ENCODE peak calls at places on chromosomes 3 and 15, in seven cellular contexts. D is progenitor cell of endocrine pancreas, P is GM23338, E is Calu3, A is WTC11, M is sigmoid colon, Z is brain microvascular endothelial cell. H is an unnamed sample.

GRCh38 chr15:59189224-59189623 is 17.4 kb upstream of the LDHAL6B start:
- DNase-seq in Z (no peak), A (no peak), E (no peak), M (no peak), P (no peak), D (no peak), H (no peak)

GRCh38 chr3:16455001-16455400 is 58.5 kb downstream of the RFTN1 start:
- DNase-seq in Z (peak; percentile 68), D (no peak), E (no peak), M (no peak), P (no peak), A (no peak), H (no peak)

GRCh38 chr3:99509224-99509623 is 129.2 kb upstream of the COL8A1 start:
- DNase-seq in A (no peak), E (no peak), P (no peak), M (no peak), Z (peak; percentile 95), D (no peak), H (no peak)

GRCh38 chr15:32872606-32873291 is 154.9 kb downstream of the GREM1 start:
- DNase-seq in P (no peak), A (no peak), Z (no peak), M (peak; percentile 93), D (no peak), E (no peak), H (no peak)

GRCh38 chr3:123722021-123722420 is 137.2 kb upstream of the HACD2 start:
- DNase-seq in M (no peak), D (no peak), P (no peak), Z (no peak), A (no peak), E (no peak), H (no peak)

GRCh38 chr3:42556089-42556632 is 25.6 kb downstream of the SEC22C start:
- DNase-seq in M (no peak), A (no peak), E (no peak), Z (no peak), D (no peak), P (no peak), H (no peak)

GRCh38 chr15:59180946-59181345 is 25.7 kb upstream of the LDHAL6B start:
- DNase-seq in M (no peak), P (no peak), A (no peak), D (no peak), E (no peak), Z (peak; percentile 53), H (no peak)

GRCh38 chr3:195877136-195877715 is 31.1 kb downstream of the TNK2 start:
- DNase-seq in M (no peak), P (no peak), E (peak; percentile 36), D (no peak), Z (no peak), A (no peak), H (no peak)

GRCh38 chr3:70108072-70108471 is 108.5 kb downstream of the SAMMSON start:
- DNase-seq in E (peak; percentile 34), P (peak; percentile 87), D (no peak), Z (peak; percentile 18), M (no peak), A (peak; percentile 80), H (no peak)
- TF ChIP-seq CTCF in E (peak; percentile 45), P (peak; percentile 76), D (peak; percentile 57), Z (peak; percentile 79), M (no peak), A (peak; percentile 64), H (peak; percentile 32)

GRCh38 chr3:58711871-58712270 is 45.3 kb upstream of the FAM3D start:
- DNase-seq in D (no peak), Z (no peak), A (no peak), M (no peak), P (no peak), E (no peak), H (no peak)

GRCh38 chr3:58707390-58707930 is 40.9 kb upstream of the FAM3D start:
- DNase-seq in Z (no peak), P (no peak), M (no peak), D (no peak), E (no peak), A (no peak), H (no peak)

GRCh38 chr3:58704745-58705144 is 38.2 kb upstream of the FAM3D start:
- DNase-seq in E (peak; percentile 21), D (no peak), A (no peak), M (no peak), Z (no peak), P (no peak), H (no peak)

GRCh38 chr3:58706395-58706794 is 39.8 kb upstream of the FAM3D start:
- DNase-seq in M (no peak), A (no peak), P (no peak), D (no peak), Z (no peak), E (no peak), H (no peak)

GRCh38 chr3:58708116-58708791 is 41.7 kb upstream of the FAM3D start:
- DNase-seq in E (no peak), D (no peak), Z (no peak), A (no peak), M (no peak), P (no peak), H (no peak)
- TF ChIP-seq CTCF in E (no peak), D (no peak), Z (no peak), A (no peak), M (no peak), P (no peak), H (no peak)

GRCh38 chr3:135240426-135240825 is 445.4 kb downstream of the EPHB1 start:
- DNase-seq in Z (no peak), A (peak; percentile 60), D (no peak), M (no peak), P (peak; percentile 74), E (no peak), H (no peak)
- TF ChIP-seq CTCF in Z (no peak), A (peak; percentile 22), D (no peak), M (no peak), P (peak; percentile 53), E (no peak), H (no peak)

DNA sequence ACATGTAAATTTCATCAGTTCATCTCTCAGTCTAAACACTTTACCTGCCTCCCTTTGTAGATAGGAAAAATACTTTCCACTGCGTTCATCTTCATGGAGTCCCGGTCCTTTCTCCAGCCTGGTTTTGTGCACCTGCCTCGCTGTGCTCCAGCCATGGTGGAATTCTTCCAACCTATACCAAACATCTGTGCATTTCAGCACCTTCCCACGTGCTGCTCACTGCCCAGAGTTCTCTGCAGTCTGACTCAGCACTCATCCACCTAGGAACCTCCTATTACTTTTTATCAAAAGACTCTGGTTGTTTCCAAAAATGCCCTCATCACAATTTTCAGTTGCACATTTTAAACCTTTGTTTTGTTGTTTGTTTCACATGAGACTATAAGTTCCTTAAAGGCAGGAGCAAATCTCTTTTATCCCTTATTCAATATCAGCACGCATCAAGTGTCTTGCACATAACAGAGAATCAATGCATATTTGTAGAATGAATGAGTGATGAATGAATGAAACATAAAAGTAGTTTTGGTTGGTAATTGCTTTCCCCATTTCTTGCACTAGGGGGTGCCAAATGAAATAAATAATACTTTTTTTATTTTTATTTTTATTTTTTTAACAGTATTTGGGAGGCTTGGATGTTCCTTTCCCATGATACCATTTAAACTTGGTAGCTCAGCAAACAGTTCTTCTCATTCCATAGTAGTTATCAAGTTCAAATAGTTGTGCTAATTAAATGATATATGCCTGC is 30.2 kb upstream of the ADAMTS9 start:
- DNase-seq in M (no peak), A (no peak), D (no peak), E (no peak), Z (no peak), P (peak; percentile 34), H (no peak)
- TF ChIP-seq CTCF in M (no peak), A (peak; percentile 29), D (peak; percentile 66), E (no peak), Z (peak; percentile 35), P (peak; percentile 52), H (peak; percentile 36)

DNA sequence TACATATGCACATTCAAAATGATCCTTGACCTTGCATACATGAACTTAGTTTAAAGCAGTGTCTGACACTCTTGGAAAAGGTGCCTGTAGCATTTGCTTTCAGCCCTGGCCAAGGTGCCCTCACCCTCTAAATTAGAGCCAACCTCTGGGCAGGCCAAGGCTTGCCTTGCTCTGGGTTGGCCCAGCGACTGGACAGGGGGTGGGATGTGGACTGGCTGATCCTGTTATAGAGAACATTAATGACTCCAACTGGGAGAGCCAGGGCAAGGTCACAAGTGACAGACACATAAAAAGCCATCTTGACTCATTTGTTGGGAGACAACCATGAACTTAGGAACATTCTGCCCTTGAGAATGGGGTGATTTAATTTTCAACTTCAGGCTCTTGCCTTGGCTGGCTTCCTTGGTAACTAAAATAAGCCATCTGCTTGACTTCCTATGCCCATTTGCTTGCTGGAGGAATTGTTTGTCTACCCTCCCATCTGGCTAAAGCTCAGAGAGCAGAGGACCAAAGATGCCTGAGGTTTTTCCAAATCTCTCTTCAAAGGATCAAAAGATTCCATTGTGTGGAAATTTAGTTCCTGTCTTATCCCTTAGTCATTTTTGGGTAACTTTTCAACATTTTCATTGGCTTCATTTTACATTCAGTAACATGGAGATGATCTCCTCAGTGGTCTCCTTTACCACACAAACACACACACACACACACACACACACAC is 403.8 kb downstream of the SOX2 start:
- DNase-seq in Z (no peak), P (no peak), D (no peak), A (no peak), M (no peak), E (no peak), H (no peak)
- TF ChIP-seq CTCF in Z (no peak), P (no peak), D (no peak), A (no peak), M (no peak), E (no peak), H (no peak)